ENCODE peak calls at places on chromosome 20, in six cellular contexts. U is IMR-90, Q is H9, J is mesenchymal stem cell, I is trophoblast cell, K is neuronal stem cell. M is an unnamed sample.

GRCh38 chr20:57769756-57770155 is 59.9 kb upstream of the PMEPA1 start:
- DNase-seq in U (no peak), Q (no peak), J (no peak), I (peak), K (no peak), M (no peak)

GRCh38 chr20:20073851-20074252 is 21.5 kb downstream of the CFAP61 start:
- DNase-seq in U (no peak), Q (no peak), J (no peak), I (no peak), K (no peak), M (no peak)

GRCh38 chr20:25508083-25508770 is 77.1 kb downstream of the NINL start:
- DNase-seq in U (peak), Q (no peak), J (peak), I (no peak), K (no peak), M (no peak)

GRCh38 chr20:10430704-10431103 is 3.3 kb downstream of the MKKS start:
- DNase-seq in U (no peak), Q (no peak), J (no peak), I (no peak), K (no peak), M (no peak)

GRCh38 chr20:58141971-58142842 is 86.2 kb downstream of the ANKRD60 start:
- DNase-seq in U (no peak), Q (peak), J (no peak), I (peak), K (no peak), M (no peak)

GRCh38 chr20:34525709-34526416 is 9.6 kb downstream of the DYNLRB1 start:
- DNase-seq in U (peak), Q (no peak), J (peak), I (peak), K (no peak), M (no peak)

GRCh38 chr20:44052166-44052565 is 134.8 kb downstream of the JPH2 start:
- DNase-seq in U (no peak), Q (no peak), J (no peak), I (no peak), K (no peak), M (no peak)

GRCh38 chr20:43409041-43409913 is 48.4 kb upstream of the SRSF6 start:
- DNase-seq in U (peak), Q (peak), J (peak), I (peak), K (peak), M (peak)

GRCh38 chr20:62359491-62360121 is 7.5 kb downstream of the LAMA5 start:
- DNase-seq in U (no peak), Q (peak), J (peak), I (peak), K (no peak), M (no peak)

GRCh38 chr20:21521596-21522478 is 8.0 kb upstream of the NKX2-2 start:
- DNase-seq in U (no peak), Q (peak), J (no peak), I (no peak), K (no peak), M (no peak)

GRCh38 chr20:61803903-61804804 is 261.5 kb downstream of the TAF4 start:
- DNase-seq in U (peak), Q (no peak), J (no peak), I (no peak), K (no peak), M (no peak)

GRCh38 chr20:56433880-56434255 is 21.8 kb downstream of the CASS4 start:
- DNase-seq in U (peak), Q (no peak), J (peak), I (peak), K (no peak), M (no peak)

GRCh38 chr20:3677733-3678132 is 4.1 kb downstream of the ADAM33 start:
- DNase-seq in U (peak), Q (no peak), J (no peak), I (no peak), K (no peak), M (no peak)

GRCh38 chr20:57998981-57999464 is 229.4 kb downstream of the ANKRD60 start:
- DNase-seq in U (no peak), Q (no peak), J (no peak), I (no peak), K (no peak), M (no peak)

GRCh38 chr20:31913431-31914157 is 38.3 kb downstream of the PDRG1 start:
- DNase-seq in U (no peak), Q (no peak), J (no peak), I (no peak), K (no peak), M (no peak)

GRCh38 chr20:22601361-22602141 is 17.2 kb upstream of the FOXA2 start:
- DNase-seq in U (no peak), Q (no peak), J (no peak), I (no peak), K (no peak), M (no peak)

GRCh38 chr20:59604770-59605665 is 678 bp downstream of the PHACTR3 start:
- DNase-seq in U (no peak), Q (peak), J (no peak), I (no peak), K (peak), M (peak)

GRCh38 chr20:53387983-53388675 is 205.5 kb downstream of the ZNF217 start:
- DNase-seq in U (no peak), Q (no peak), J (no peak), I (peak), K (no peak), M (no peak)

GRCh38 chr20:41178904-41179432 is 41.6 kb downstream of the PLCG1 start:
- DNase-seq in U (no peak), Q (peak), J (no peak), I (no peak), K (no peak), M (no peak)

GRCh38 chr20:25076201-25076600 is 5.7 kb downstream of the VSX1 start:
- DNase-seq in U (no peak), Q (no peak), J (no peak), I (no peak), K (no peak), M (no peak)

GRCh38 chr20:50605136-50605535 is 86.2 kb downstream of the RIPOR3 start:
- DNase-seq in U (no peak), Q (no peak), J (no peak), I (no peak), K (no peak), M (no peak)

GRCh38 chr20:50602432-50603088 is 88.8 kb downstream of the RIPOR3 start:
- DNase-seq in U (no peak), Q (no peak), J (no peak), I (no peak), K (no peak), M (no peak)

GRCh38 chr20:50607436-50607835 is 83.9 kb downstream of the RIPOR3 start:
- DNase-seq in U (no peak), Q (no peak), J (no peak), I (no peak), K (no peak), M (no peak)

GRCh38 chr20:50601511-50602431 is 89.6 kb downstream of the RIPOR3 start:
- DNase-seq in U (no peak), Q (no peak), J (no peak), I (no peak), K (no peak), M (no peak)

GRCh38 chr20:50604451-50604850 is 86.9 kb downstream of the RIPOR3 start:
- DNase-seq in U (no peak), Q (no peak), J (no peak), I (no peak), K (no peak), M (no peak)
- H4K91ac ChIP-seq in U (no peak), Q (no peak), J (no peak), I (no peak), K (no peak), M (no peak)

DNA sequence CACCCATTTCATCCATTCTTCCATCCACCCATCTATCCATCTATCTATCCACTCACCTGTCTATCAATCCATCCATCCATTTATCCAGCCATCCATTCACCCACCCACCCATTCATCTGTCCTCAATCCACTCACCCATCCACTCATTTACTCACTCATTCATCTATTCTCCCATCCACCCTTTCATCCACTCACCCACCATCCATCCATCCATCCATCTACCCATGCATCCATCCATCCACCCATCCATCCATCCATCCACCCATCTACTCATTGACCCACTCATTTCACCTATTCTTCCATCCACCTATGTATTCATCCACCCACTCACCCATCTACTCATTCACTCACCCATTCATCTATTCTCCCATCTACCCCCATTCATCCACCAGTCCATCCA is 24.2 kb upstream of the PTGIS start:
- DNase-seq in U (no peak), Q (no peak), J (no peak), I (no peak), K (no peak), M (no peak)
- H4K91ac ChIP-seq in U (peak), Q (no peak), J (no peak), I (no peak), K (no peak), M (no peak)

DNA sequence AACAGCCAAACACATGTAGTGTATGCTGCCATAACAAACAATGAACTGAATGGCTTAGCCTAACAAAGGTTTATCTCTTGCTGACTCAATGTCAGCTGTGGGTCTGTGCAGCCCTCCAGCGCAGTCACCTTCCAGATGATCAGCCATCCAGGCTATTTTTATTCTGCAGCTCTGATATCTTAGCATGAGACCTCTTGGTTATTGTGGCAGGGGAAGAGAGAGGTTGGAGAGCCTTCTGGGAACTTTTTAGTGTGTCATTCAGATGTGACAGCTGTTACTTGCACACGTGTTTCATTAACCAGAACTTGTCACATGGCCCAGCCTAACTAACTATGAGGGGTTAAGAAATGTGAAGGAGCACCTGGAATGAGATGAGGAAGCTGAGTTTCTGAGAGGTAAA is 202.5 kb downstream of the DHX35 start:
- DNase-seq in U (no peak), Q (no peak), J (no peak), I (no peak), K (no peak), M (peak)
- H4K91ac ChIP-seq in U (no peak), Q (no peak), J (no peak), I (no peak), K (no peak), M (no peak)

DNA sequence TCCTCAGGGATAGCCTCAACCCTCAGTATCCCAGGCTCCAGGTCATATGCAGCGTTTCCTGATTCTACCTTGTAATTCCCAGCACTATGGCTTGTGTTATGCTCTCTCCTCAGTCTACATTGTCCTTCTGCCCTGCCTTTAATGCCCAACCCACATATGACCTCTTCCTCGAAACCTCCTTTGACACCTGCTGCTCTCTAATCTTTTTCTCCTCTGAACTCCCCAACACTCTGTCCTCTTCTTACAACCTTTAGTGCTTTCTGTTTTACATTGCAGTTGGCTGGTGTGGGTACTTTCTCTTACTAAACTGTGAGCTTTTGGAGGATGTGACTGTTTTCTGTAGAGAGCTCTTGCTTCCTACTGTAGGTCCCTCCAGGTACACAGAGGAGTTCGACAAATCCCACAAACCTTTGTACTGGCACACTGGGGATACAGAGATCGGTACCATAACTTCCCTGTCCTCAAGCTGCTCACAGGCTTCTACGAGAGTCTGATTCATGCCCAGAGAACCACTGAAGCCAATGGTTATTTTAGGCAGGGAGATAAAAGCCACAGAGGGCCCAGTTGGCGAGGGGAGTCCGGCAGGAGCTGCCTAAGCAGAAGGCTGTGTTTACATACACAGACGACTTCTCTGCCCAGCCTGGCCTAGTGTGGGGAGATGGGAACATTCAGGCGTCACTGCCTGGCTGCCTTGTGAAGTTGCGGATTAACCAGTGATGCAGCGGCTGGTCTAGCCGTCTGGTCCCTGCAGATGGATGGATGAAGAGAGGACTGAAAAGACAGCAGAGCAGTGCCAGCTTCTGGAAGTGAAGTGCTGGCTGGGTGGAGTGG is 8.4 kb upstream of the EPB41L1 start:
- DNase-seq in U (peak), Q (no peak), J (no peak), I (no peak), K (no peak), M (no peak)
- H4K91ac ChIP-seq in U (no peak), Q (no peak), J (no peak), I (no peak), K (no peak), M (no peak)

DNA sequence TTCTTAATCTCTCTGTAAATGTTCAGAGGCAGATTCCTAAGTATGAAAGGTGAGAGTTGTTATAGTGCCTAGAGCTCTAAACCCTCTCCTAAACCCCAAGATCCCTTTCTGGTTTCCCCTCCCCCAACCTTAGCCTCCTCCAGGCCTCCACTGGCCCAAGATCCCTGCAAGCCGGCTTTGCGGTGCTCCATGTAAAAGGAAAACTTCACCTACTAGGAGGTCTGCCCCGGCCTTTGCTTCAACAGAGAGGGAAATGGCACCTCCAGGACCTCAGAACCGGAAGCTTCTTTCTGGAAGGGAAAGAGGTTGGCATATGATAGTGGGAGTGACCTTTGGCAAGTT is 2.3 kb downstream of the RRBP1 start:
- DNase-seq in U (no peak), Q (no peak), J (no peak), I (peak), K (no peak), M (no peak)
- H4K91ac ChIP-seq in U (peak), Q (no peak), J (no peak), I (no peak), K (no peak), M (no peak)

GRCh38 chr20:35662541-35662940 is 2.2 kb downstream of the CPNE1 start:
- DNase-seq in U (no peak), Q (no peak), J (no peak), I (no peak), K (no peak), M (no peak)
- H4K91ac ChIP-seq in U (no peak), Q (no peak), J (no peak), I (no peak), K (no peak), M (no peak)